ENCODE peak calls at places on chromosomes 13 and 19, in eight cellular contexts. I, H, C, S, R, L, B and W are unnamed samples.

GRCh38 chr13:76286178-76286577 is 600.0 kb downstream of the KCTD12 start:
- DNase-seq in C (no peak), S (no peak), H (no peak), R (no peak), B (no peak), I (no peak), L (no peak), W (no peak)

GRCh38 chr13:47463726-47464125 is 537.3 kb downstream of the SUCLA2 start:
- DNase-seq in R (no peak), C (no peak), I (no peak), S (no peak), B (no peak), H (no peak), L (no peak), W (no peak)

GRCh38 chr19:33988601-33989000 is 183.7 kb upstream of the LSM14A start:
- DNase-seq in I (no peak), S (no peak), R (no peak), L (no peak), B (no peak), C (no peak), H (no peak), W (no peak)

GRCh38 chr13:21849323-21849722 is 178.4 kb downstream of the FGF9 start:
- DNase-seq in L (no peak), H (no peak), R (no peak), S (peak), B (no peak), I (peak), C (no peak), W (peak)

GRCh38 chr13:113796948-113797676 is 38.1 kb downstream of the TMEM255B start:
- DNase-seq in S (no peak), L (no peak), R (no peak), I (no peak), H (no peak), B (peak), C (no peak), W (no peak)

GRCh38 chr19:52274191-52274590 is 4.8 kb downstream of the ZNF766 start:
- DNase-seq in S (no peak), C (no peak), L (no peak), H (no peak), B (no peak), I (no peak), R (no peak), W (no peak)

GRCh38 chr13:94906605-94907004 is 194.3 kb upstream of the SOX21 start:
- DNase-seq in C (no peak), L (no peak), B (no peak), H (no peak), S (no peak), I (no peak), R (no peak), W (no peak)

GRCh38 chr19:8451885-8452284 is 7.1 kb downstream of the HNRNPM start:
- DNase-seq in C (no peak), I (no peak), H (no peak), S (no peak), B (no peak), R (no peak), L (peak), W (no peak)

GRCh38 chr13:73210218-73210883 is 151.5 kb downstream of the KLF5 start:
- DNase-seq in I (no peak), H (no peak), C (no peak), L (no peak), R (no peak), B (no peak), S (no peak), W (no peak)

GRCh38 chr19:2552859-2553258 is 76.9 kb downstream of the GADD45B start:
- DNase-seq in L (peak), S (peak), H (no peak), B (peak), R (no peak), C (no peak), I (no peak), W (peak)

GRCh38 chr13:25276748-25277147 is 10.5 kb downstream of the MTMR6 start:
- DNase-seq in I (no peak), S (no peak), H (no peak), L (no peak), R (no peak), C (no peak), B (no peak), W (no peak)

GRCh38 chr13:35672611-35673010 is 196.1 kb upstream of the MAB21L1 start:
- DNase-seq in L (no peak), B (no peak), I (no peak), R (no peak), S (no peak), H (peak), C (no peak), W (no peak)

GRCh38 chr19:29287061-29287460 is 74.1 kb upstream of the UQCRFS1 start:
- DNase-seq in C (no peak), L (no peak), B (no peak), S (no peak), I (no peak), H (no peak), R (no peak), W (no peak)

GRCh38 chr13:30340367-30341184 is 33.2 kb upstream of the KATNAL1 start:
- DNase-seq in S (no peak), H (no peak), L (peak), C (no peak), B (no peak), R (peak), I (peak), W (no peak)

GRCh38 chr13:34124912-34125311 is 307.0 kb downstream of the RFC3 start:
- DNase-seq in L (no peak), I (no peak), R (no peak), B (no peak), C (no peak), H (no peak), S (no peak), W (no peak)

GRCh38 chr13:45269204-45269603 is 68.4 kb upstream of the KCTD4 start:
- DNase-seq in H (no peak), S (no peak), B (no peak), L (no peak), I (peak), C (no peak), R (no peak), W (no peak)

GRCh38 chr19:43723588-43723987 is 7.7 kb downstream of the IRGC start:
- DNase-seq in S (no peak), H (no peak), R (no peak), I (no peak), L (no peak), C (no peak), B (no peak), W (no peak)

GRCh38 chr13:58025821-58026220 is 394.3 kb downstream of the PCDH17 start:
- DNase-seq in H (no peak), S (no peak), L (no peak), R (no peak), I (no peak), B (no peak), C (no peak), W (no peak)

GRCh38 chr19:2810141-2811091 is 9.3 kb upstream of the ZNF554 start:
- DNase-seq in C (no peak), S (no peak), R (no peak), H (no peak), B (no peak), L (no peak), I (no peak), W (no peak)

GRCh38 chr13:76527041-76527440 is 359.2 kb downstream of the KCTD12 start:
- DNase-seq in S (no peak), H (no peak), B (no peak), I (no peak), R (no peak), L (no peak), C (no peak), W (no peak)

GRCh38 chr13:73983109-73983508 is 151.1 kb downstream of the KLF12 start:
- DNase-seq in H (no peak), I (no peak), L (no peak), R (no peak), S (no peak), B (no peak), C (no peak), W (no peak)

GRCh38 chr13:112193463-112194166 is 126.7 kb downstream of the SOX1 start:
- DNase-seq in I (no peak), R (no peak), H (no peak), C (no peak), L (peak), S (no peak), B (no peak), W (no peak)
- TF ChIP-seq POLR2A in I (no peak), R (no peak), H (no peak), C (no peak), L (no peak), S (no peak), B (no peak), W (no peak)

GRCh38 chr19:1401138-1401888 is at the start of gene GAMT:
- DNase-seq in C (no peak), B (peak), R (no peak), H (no peak), L (no peak), S (no peak), I (peak), W (peak)
- TF ChIP-seq POLR2AphosphoS5 in C (no peak), B (peak), R (no peak), H (no peak), L (no peak), S (no peak), I (no peak), W (no peak)

DNA sequence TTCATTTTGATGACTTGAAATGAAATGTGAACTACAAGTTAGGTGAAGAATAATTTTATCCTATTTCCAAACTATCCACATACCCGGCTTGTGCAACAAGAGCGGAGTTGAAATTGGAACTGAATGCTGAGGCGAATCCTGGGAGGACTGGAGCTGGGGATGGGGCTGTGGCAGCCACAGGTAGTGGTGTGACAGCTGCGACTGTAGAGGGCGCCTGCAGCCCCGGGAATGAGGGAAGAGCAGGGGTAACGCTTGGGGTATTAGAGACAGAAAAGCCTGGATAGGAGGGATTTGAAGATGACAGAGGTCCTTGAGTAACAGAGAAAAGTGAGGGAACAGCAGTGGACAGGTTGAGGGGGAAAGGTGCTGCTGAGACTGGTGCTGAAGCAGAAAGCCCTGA is 22.0 kb upstream of the STOML3 start:
- DNase-seq in C (no peak), R (no peak), L (no peak), I (no peak), H (no peak), B (no peak), S (no peak), W (no peak)
- TF ChIP-seq POLR2A in C (no peak), R (no peak), L (no peak), I (no peak), H (no peak), B (no peak), S (no peak), W (no peak)

GRCh38 chr19:7161292-7161691 is 91.8 kb downstream of the ZNF557 start:
- DNase-seq in C (no peak), R (no peak), B (no peak), L (peak), S (no peak), I (no peak), H (no peak), W (no peak)

DNA sequence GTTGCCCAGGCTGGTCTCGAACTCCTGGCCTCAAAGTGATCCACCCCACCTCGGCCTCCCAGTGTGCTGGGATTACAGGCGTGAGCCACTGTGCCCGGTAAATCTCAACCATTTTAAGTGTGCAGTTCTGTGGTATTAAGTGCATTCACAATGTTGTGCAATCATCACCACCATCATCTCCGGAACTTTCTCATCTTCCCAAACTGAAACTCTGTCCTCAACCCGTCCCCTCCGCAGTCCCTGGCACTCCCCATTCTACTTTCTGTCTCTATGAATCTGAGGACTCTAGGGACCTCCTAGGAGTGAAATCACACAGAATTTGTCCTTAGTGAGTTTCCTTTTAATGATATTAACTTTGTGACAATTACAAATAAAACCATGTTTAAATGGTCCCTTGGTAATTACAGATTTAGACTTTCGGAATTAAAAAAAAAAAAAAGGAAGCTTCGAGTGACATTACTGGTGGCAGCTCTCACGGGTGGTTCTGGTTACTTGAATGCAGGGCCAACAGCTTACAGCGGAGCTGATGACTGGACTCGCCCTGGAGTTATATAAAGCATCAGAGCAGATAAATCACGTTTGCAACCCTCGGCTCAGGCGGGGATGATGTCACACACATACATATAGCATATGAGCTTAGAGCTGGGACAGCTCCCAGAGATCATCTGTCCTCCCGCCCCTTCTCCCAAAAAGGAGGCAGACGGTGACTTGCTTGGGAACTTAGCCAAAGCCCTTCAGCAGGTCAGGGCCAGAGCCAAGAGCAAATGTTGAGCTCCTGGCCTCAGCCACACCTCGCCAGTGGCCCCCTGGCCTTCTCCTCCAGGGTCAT is 89.8 kb downstream of the ZNF557 start:
- DNase-seq in R (peak), S (no peak), L (peak), I (no peak), B (no peak), C (no peak), H (no peak), W (no peak)
- TF ChIP-seq POLR2AphosphoS5 in R (no peak), S (no peak), L (peak), I (no peak), B (peak), C (peak), H (peak), W (no peak)

GRCh38 chr19:45826934-45827333 is 11.8 kb upstream of the RSPH6A start:
- DNase-seq in B (no peak), S (no peak), R (no peak), H (no peak), C (no peak), L (no peak), I (no peak), W (no peak)

GRCh38 chr19:45824531-45825262 is 9.6 kb upstream of the RSPH6A start:
- DNase-seq in L (no peak), I (no peak), C (no peak), H (no peak), B (no peak), S (no peak), R (no peak), W (no peak)

GRCh38 chr19:45825917-45826893 is 11.1 kb upstream of the RSPH6A start:
- DNase-seq in H (no peak), R (no peak), C (no peak), L (no peak), B (no peak), S (no peak), I (no peak), W (no peak)

GRCh38 chr19:45824041-45824471 is 8.9 kb upstream of the RSPH6A start:
- DNase-seq in S (no peak), L (no peak), B (no peak), C (peak), I (no peak), R (no peak), H (no peak), W (no peak)

DNA sequence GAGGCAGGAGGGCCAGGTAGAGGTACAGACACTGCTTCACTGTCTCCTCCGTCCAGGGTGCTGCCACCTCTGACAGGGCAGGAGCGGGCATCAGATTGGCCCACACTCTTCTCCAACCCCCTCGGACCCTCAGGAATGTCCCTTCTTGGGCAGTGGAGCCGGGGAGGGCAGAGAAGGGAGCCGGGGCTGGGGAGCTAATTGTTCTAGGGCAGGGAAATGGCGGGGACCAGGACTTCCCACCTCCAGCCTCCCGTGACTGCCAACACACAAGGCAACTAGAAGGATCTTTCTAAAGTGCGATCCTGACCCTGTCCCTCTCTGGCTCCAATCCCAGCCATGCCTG is 10.1 kb upstream of the RSPH6A start:
- DNase-seq in R (no peak), C (no peak), L (no peak), H (no peak), S (no peak), B (no peak), I (no peak), W (no peak)
- TF ChIP-seq POLR2A in R (no peak), C (no peak), L (no peak), H (no peak), S (no peak), B (no peak), I (no peak), W (no peak)

GRCh38 chr19:708154-709141 is at the start of gene PALM:
- DNase-seq in I (peak), B (no peak), H (no peak), S (no peak), L (peak), C (peak), R (no peak), W (no peak)
- TF ChIP-seq POLR2AphosphoS5 in I (no peak), B (no peak), H (no peak), S (no peak), L (no peak), C (no peak), R (no peak), W (no peak)

GRCh38 chr19:18390075-18390909 is 4.3 kb downstream of the GDF15 start:
- DNase-seq in B (no peak), C (no peak), R (no peak), L (no peak), H (no peak), S (no peak), I (no peak), W (no peak)

GRCh38 chr19:18389095-18389735 is 3.3 kb downstream of the GDF15 start:
- DNase-seq in R (no peak), L (no peak), I (no peak), H (no peak), C (no peak), S (no peak), B (no peak), W (no peak)

GRCh38 chr19:18389736-18390074 is 3.7 kb downstream of the GDF15 start:
- DNase-seq in S (no peak), C (no peak), I (no peak), R (no peak), H (no peak), B (no peak), L (no peak), W (no peak)

GRCh38 chr19:18387395-18387794 is 1.4 kb downstream of the GDF15 start:
- DNase-seq in B (no peak), H (no peak), R (no peak), L (no peak), S (no peak), C (no peak), I (no peak), W (no peak)

GRCh38 chr19:18388328-18389094 is 2.6 kb downstream of the GDF15 start:
- DNase-seq in R (peak), L (peak), B (peak), C (peak), S (peak), H (no peak), I (peak), W (peak)
- TF ChIP-seq POLR2A in R (no peak), L (no peak), B (no peak), C (peak), S (peak), H (no peak), I (peak), W (no peak)

GRCh38 chr19:1441677-1442438 is 3.7 kb downstream of the RPS15 start:
- DNase-seq in S (no peak), B (no peak), I (no peak), L (no peak), C (no peak), R (no peak), H (no peak), W (no peak)

GRCh38 chr19:1438933-1439358 is 750 bp downstream of the RPS15 start:
- DNase-seq in H (no peak), S (no peak), I (peak), B (no peak), R (no peak), C (no peak), L (no peak), W (no peak)

GRCh38 chr19:1440418-1440801 is 2.2 kb downstream of the RPS15 start:
- DNase-seq in C (no peak), L (no peak), I (no peak), H (no peak), R (no peak), S (no peak), B (no peak), W (no peak)

GRCh38 chr19:1438035-1438932 is at the start of gene RPS15:
- DNase-seq in B (peak), I (peak), H (peak), L (peak), S (peak), C (peak), R (peak), W (peak)

DNA sequence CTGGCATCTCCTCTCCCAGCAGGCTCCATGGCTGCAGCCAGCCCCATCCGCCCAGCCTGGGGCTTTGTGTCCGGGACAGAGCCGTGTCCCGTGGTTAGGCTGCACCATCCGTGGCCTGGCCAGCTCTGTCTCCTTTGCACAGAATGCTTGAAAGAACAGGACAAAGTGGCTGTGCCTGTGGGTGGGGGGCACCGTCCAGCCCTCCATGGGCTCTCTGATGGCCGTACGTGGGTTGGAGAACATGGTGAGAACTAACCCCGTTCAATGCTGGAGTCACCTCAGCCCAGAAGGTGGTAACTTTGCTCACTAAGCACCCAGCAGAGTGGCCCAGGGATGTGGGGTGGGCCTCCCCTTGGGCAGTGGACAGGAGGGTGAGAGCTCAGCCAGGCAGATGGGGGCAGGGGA is 2.8 kb downstream of the RPS15 start:
- DNase-seq in L (no peak), S (no peak), H (no peak), I (no peak), R (no peak), C (no peak), B (no peak), W (no peak)
- TF ChIP-seq POLR2AphosphoS5 in L (no peak), S (peak), H (no peak), I (no peak), R (no peak), C (no peak), B (no peak), W (peak)

GRCh38 chr13:27448308-27448707 is 2.1 kb downstream of the MTIF3 start:
- DNase-seq in R (no peak), S (no peak), H (no peak), B (no peak), L (no peak), C (no peak), I (no peak), W (no peak)

GRCh38 chr13:27449936-27450828 is at the start of gene MTIF3:
- DNase-seq in H (peak), L (peak), R (peak), I (peak), C (peak), S (peak), B (peak), W (peak)

GRCh38 chr13:27449081-27449603 is 1.2 kb downstream of the MTIF3 start:
- DNase-seq in S (no peak), R (no peak), L (no peak), B (no peak), C (no peak), H (no peak), I (no peak), W (no peak)

GRCh38 chr13:27446986-27447583 is 3.3 kb downstream of the MTIF3 start:
- DNase-seq in L (no peak), C (no peak), B (no peak), I (no peak), H (no peak), S (no peak), R (no peak), W (no peak)

DNA sequence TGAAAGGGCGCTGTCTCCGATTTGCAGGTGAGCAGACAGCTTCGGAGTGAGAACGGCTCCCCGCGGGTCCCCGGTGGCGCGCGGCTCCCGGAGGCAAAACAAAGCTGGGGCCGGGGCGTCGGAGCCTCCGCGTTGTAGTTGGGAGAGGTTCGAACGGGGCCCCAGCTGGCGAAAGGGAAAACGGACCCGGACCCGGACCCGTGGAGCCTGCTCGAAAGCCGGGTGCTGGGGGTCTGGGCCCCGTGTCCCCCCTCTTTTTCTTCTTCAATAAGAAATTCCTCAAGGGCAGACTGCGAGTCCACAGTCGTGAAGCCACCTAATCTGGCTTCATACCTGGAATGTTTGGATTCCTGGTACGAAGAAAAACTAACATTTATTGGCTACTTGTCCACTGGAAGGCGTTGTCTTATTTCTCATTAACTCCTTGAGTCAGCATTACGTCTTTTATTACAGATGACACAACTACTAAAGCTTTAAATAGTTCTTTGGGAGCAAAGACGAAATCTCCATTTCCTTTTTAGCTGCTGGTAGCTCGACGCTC is 627 bp upstream of the MTIF3 start:
- DNase-seq in I (peak), B (peak), S (no peak), R (peak), L (peak), C (peak), H (no peak), W (no peak)
- TF ChIP-seq POLR2A in I (no peak), B (no peak), S (no peak), R (no peak), L (no peak), C (peak), H (no peak), W (no peak)